ENCODE peak calls at places on chromosomes 2 and 18, in five cellular contexts. X is mammary epithelial cell, O is keratinocyte, B is IMR-90, Z is HCT116. T is an unnamed sample.

GRCh38 chr2:45611020-45611737 is at the start of gene SRBD1:
- DNase-seq in X (peak), O (peak), B (peak), Z (peak), T (peak)

GRCh38 chr2:57880446-57880845 is 166.2 kb upstream of the VRK2 start:
- DNase-seq in X (no peak), O (no peak), B (no peak), Z (no peak), T (no peak)

GRCh38 chr2:8169443-8169842 is 512.4 kb upstream of the ID2 start:
- DNase-seq in X (peak), O (no peak), B (peak), Z (no peak), T (no peak)

GRCh38 chr2:105737980-105738657 is 6.6 kb upstream of the NCK2 start:
- DNase-seq in X (peak), O (no peak), B (no peak), Z (no peak), T (no peak)

GRCh38 chr2:150767924-150768801 is 280.7 kb upstream of the RND3 start:
- DNase-seq in X (no peak), O (no peak), B (no peak), Z (no peak), T (peak)

GRCh38 chr2:84970266-84970955 is 550 bp upstream of the KCMF1 start:
- DNase-seq in X (peak), O (no peak), B (peak), Z (no peak), T (peak)

GRCh38 chr2:11923935-11924334 is 177.5 kb downstream of the LPIN1 start:
- DNase-seq in X (no peak), O (no peak), B (no peak), Z (no peak), T (no peak)

GRCh38 chr2:111668741-111669140 is 215.3 kb downstream of the ANAPC1 start:
- DNase-seq in X (no peak), O (no peak), B (no peak), Z (no peak), T (no peak)

GRCh38 chr2:61193670-61194561 is 31.9 kb downstream of the C2orf74 start:
- DNase-seq in X (peak), O (no peak), B (no peak), Z (no peak), T (no peak)

GRCh38 chr2:145341536-145341935 is 821.6 kb upstream of the ZEB2 start:
- DNase-seq in X (no peak), O (no peak), B (no peak), Z (no peak), T (no peak)

GRCh38 chr2:57373530-57373929 is 673.1 kb upstream of the VRK2 start:
- DNase-seq in X (peak), O (peak), B (peak), Z (peak), T (peak)

GRCh38 chr2:120937736-120938131 is 202.1 kb downstream of the GLI2 start:
- DNase-seq in X (no peak), O (no peak), B (peak), Z (no peak), T (peak)

GRCh38 chr2:127275789-127276188 is 18.2 kb downstream of the ERCC3 start:
- DNase-seq in X (no peak), O (no peak), B (no peak), Z (no peak), T (no peak)

GRCh38 chr2:196293751-196294486 is 122.5 kb upstream of the STK17B start:
- DNase-seq in X (peak), O (peak), B (peak), Z (no peak), T (peak)

GRCh38 chr2:29841386-29842004 is 79.9 kb downstream of the ALK start:
- DNase-seq in X (no peak), O (no peak), B (peak), Z (peak), T (peak)

GRCh38 chr18:47191956-47192355 is 15.8 kb upstream of the IER3IP1 start:
- DNase-seq in X (peak), O (no peak), B (peak), Z (no peak), T (peak)

GRCh38 chr18:3452750-3453539 is 3.0 kb downstream of the TGIF1 start:
- DNase-seq in X (no peak), O (no peak), B (peak), Z (no peak), T (peak)

GRCh38 chr2:85431787-85432186 is 13.3 kb downstream of the SH2D6 start:
- DNase-seq in X (no peak), O (no peak), B (no peak), Z (no peak), T (no peak)

GRCh38 chr18:76886112-76886511 is 63.8 kb downstream of the ZNF236 start:
- DNase-seq in X (no peak), O (no peak), B (no peak), Z (no peak), T (no peak)

GRCh38 chr2:115294999-115295398 is 852.6 kb downstream of the DPP10 start:
- DNase-seq in X (no peak), O (no peak), B (no peak), Z (no peak), T (no peak)

GRCh38 chr2:166373951-166374350 is 1.8 kb downstream of the SCN9A start:
- DNase-seq in X (peak), O (peak), B (peak), Z (no peak), T (peak)

GRCh38 chr2:208363485-208363884 is 43.1 kb upstream of the PTH2R start:
- DNase-seq in X (peak), O (no peak), B (peak), Z (no peak), T (peak)

GRCh38 chr2:231167745-231168459 is 30.5 kb upstream of the ARMC9 start:
- DNase-seq in X (no peak), O (no peak), B (peak), Z (no peak), T (no peak)

GRCh38 chr2:113842919-113843736 is 46.8 kb upstream of the ACTR3 start:
- DNase-seq in X (peak), O (no peak), B (peak), Z (no peak), T (peak)

GRCh38 chr18:36685580-36685979 is 143.2 kb downstream of the TPGS2 start:
- DNase-seq in X (no peak), O (no peak), B (peak), Z (no peak), T (no peak)
- H2AFZ ChIP-seq in X (no peak), O (no peak), B (no peak), Z (no peak), T (no peak)

GRCh38 chr2:71101656-71102055 is 28.4 kb downstream of the MCEE start:
- DNase-seq in X (peak), O (peak), B (peak), Z (no peak), T (peak)
- H2AFZ ChIP-seq in X (peak), O (peak), B (no peak), Z (no peak), T (no peak)

GRCh38 chr2:20583425-20583881 is 67.4 kb downstream of the HS1BP3 start:
- DNase-seq in X (no peak), O (no peak), B (no peak), Z (no peak), T (no peak)
- H2AFZ ChIP-seq in X (no peak), O (no peak), B (peak), Z (no peak), T (no peak)

GRCh38 chr18:62437520-62438329 is 85.1 kb upstream of the ZCCHC2 start:
- DNase-seq in X (peak), O (no peak), B (no peak), Z (no peak), T (no peak)

GRCh38 chr18:62438876-62439275 is 83.9 kb upstream of the ZCCHC2 start:
- DNase-seq in X (no peak), O (no peak), B (no peak), Z (no peak), T (no peak)

GRCh38 chr18:62438402-62438801 is 84.4 kb upstream of the ZCCHC2 start:
- DNase-seq in X (no peak), O (no peak), B (no peak), Z (no peak), T (no peak)

GRCh38 chr18:62435435-62436031 is 87.3 kb upstream of the ZCCHC2 start:
- DNase-seq in X (no peak), O (no peak), B (no peak), Z (no peak), T (no peak)

DNA sequence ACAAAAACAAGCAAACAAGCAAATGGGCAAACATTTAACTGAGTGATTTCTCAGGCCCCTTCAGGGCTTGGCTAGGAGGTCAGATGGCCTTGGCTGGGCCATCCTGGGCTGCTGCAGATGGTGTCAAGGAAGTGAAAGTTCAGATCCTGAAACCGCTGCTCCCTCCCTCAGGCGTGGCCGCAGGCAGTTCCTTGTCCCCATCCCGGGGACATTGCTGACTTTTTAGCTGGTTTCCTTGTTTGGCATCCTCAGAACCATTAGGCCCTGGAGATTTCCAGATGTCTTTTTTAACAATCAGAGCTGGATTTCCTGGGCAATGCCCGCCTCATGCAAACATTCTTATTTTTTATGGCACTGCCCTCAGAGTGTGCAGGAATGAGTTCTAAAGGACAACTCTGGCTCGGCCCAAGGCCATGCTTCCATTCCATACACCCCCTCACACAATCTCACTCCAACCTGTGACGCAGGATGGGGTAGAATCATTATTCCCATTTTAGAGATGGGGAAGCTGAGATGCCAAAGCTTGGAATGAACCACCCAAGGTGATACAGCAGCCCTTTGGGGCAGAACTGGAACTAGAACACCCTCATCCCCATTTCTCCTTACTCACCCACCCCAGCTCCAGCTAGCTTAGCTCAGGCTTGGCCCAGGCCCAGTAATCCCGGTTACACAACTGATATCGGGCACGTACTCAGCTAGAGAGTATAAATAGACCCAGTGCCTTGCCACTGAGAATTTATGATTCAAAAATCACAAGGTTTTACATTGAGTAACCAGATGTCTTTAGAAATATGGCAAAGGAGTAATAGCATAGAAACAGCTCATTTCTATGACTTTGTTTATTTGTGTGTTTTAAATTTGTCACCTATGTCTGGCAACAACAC is 85.9 kb upstream of the ZCCHC2 start:
- DNase-seq in X (peak), O (no peak), B (peak), Z (no peak), T (peak)
- H2AFZ ChIP-seq in X (peak), O (peak), B (no peak), Z (peak), T (no peak)

GRCh38 chr18:54794819-54795218 is 33.5 kb upstream of the RAB27B start:
- DNase-seq in X (no peak), O (no peak), B (no peak), Z (no peak), T (no peak)

GRCh38 chr18:54801374-54801773 is 26.9 kb upstream of the RAB27B start:
- DNase-seq in X (no peak), O (no peak), B (no peak), Z (no peak), T (no peak)

GRCh38 chr18:54802686-54803395 is 25.4 kb upstream of the RAB27B start:
- DNase-seq in X (no peak), O (no peak), B (no peak), Z (no peak), T (no peak)

GRCh38 chr18:54802178-54802577 is 26.1 kb upstream of the RAB27B start:
- DNase-seq in X (no peak), O (no peak), B (no peak), Z (no peak), T (no peak)

GRCh38 chr18:54798186-54798585 is 30.1 kb upstream of the RAB27B start:
- DNase-seq in X (no peak), O (no peak), B (no peak), Z (no peak), T (no peak)
- H2AFZ ChIP-seq in X (no peak), O (no peak), B (no peak), Z (no peak), T (no peak)

GRCh38 chr2:215439980-215440512 is 4.2 kb upstream of the FN1 start:
- DNase-seq in X (no peak), O (no peak), B (no peak), Z (no peak), T (no peak)
- H2AFZ ChIP-seq in X (no peak), O (no peak), B (no peak), Z (peak), T (no peak)

GRCh38 chr18:6449213-6449612 is 34.5 kb upstream of the L3MBTL4 start:
- DNase-seq in X (no peak), O (no peak), B (no peak), Z (no peak), T (no peak)
- H2AFZ ChIP-seq in X (no peak), O (no peak), B (no peak), Z (no peak), T (no peak)

T was measured in mesenchymal stem cell.